ENCODE peak calls at places on chromosomes 2 and 18, in four cellular contexts. R, J, K and I are unnamed samples.
A peak's percentile ranks its signal among the peaks of the same experiment; 100 is the strongest.

GRCh38 chr2:16055848-16056580 is 115.7 kb downstream of the MYCN start:
- DNase-seq in K (no peak), J (no peak), R (no peak), I (no peak)

GRCh38 chr2:139033300-139033699 is 253.1 kb upstream of the NXPH2 start:
- DNase-seq in K (no peak), R (no peak), J (no peak), I (no peak)

GRCh38 chr2:238518127-238518827 is 91.5 kb downstream of the ASB1 start:
- DNase-seq in R (peak; percentile 92), K (no peak), J (no peak), I (no peak)

GRCh38 chr2:138502253-138503086 is 900 bp downstream of the SPOPL start:
- DNase-seq in J (no peak), R (peak; percentile 42), K (no peak), I (no peak)

GRCh38 chr2:99081886-99082285 is 59.6 kb upstream of the C2orf15 start:
- DNase-seq in J (no peak), K (no peak), R (no peak), I (no peak)

GRCh38 chr2:1869987-1870386 is 125.7 kb upstream of the PXDN start:
- DNase-seq in K (no peak), J (no peak), R (no peak), I (no peak)

GRCh38 chr2:189614585-189614984 is 34.0 kb upstream of the SLC40A1 start:
- DNase-seq in J (no peak), R (no peak), K (no peak), I (no peak)

GRCh38 chr2:216838146-216838545 is 21.7 kb downstream of the TNP1 start:
- DNase-seq in K (no peak), J (no peak), R (no peak), I (no peak)

GRCh38 chr18:3998698-3999333 is 456.3 kb downstream of the DLGAP1 start:
- DNase-seq in R (peak; percentile 14), J (peak; percentile 70), K (peak; percentile 23), I (no peak)

GRCh38 chr18:43312891-43313290 is 35.6 kb upstream of the SYT4 start:
- DNase-seq in R (no peak), K (no peak), J (no peak), I (no peak)

DNA sequence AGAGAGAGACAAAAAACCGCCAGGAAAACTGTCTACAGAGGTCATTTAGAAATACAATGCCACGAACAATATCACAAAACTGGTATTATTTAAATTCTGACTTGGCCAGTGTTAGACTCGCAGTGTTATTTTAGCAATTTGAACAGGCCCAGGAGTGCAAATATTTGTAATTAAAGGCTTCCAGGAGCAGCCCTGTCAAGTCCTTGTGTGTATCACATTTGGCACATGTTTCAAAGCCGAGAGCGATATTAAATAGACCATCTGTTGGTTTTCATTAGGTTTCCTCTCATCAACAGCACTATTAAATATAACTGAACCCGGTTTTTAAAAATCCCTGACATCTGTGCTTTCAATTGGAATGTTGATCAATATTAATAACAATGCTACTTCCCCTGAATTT is 656.9 kb downstream of the TSN start:
- DNase-seq in R (no peak), K (no peak), J (no peak), I (no peak)
- TF ChIP-seq MAFK in R (no peak), K (no peak), J (no peak), I (no peak)

DNA sequence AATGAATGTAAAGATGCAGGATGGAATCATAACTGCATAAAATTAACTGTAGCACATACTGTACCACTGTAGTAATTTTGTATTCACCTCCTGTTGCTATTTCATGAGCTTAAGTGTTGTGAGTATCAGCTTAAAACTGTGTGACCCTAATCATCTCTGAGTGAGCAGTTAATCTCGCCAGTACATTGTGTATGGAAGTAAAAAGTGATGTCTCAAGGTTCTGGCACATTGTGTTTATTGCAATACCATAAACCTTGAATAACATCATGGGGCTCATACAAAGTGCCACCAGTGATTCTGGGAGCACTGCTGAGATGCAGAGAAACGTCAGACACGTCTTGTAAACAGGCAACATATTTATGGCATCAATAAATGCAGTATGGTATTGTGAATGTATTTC is 124.5 kb downstream of the PMAIP1 start:
- DNase-seq in R (no peak), J (no peak), K (no peak), I (no peak)
- TF ChIP-seq EP300 in R (no peak), J (no peak), K (no peak), I (no peak)

DNA sequence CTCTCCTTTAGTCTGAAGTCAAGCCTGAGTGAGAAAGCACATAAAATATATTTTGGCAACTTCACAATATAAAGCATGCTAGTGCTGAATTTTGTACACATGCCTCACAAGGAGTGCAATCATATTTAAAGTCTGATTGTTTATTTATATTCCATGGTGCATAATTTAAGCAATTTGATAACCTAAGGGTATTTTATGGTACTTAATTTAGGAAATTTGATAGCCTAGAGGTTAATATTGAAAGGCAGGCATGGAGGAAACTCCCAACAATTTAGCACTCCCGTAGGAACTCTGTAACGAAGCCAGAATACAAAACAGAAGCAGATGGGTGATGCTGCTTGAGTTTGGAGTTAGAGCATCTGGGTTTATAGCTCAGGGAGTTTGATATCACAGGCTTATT is 1199.1 kb upstream of the GYPC start:
- DNase-seq in R (no peak), J (no peak), K (no peak), I (no peak)
- TF ChIP-seq MAFK in R (no peak), J (no peak), K (no peak), I (no peak)

GRCh38 chr2:101001713-101002561 is at the start of gene RPL31:
- DNase-seq in K (peak; percentile 94), J (peak; percentile 98), R (peak; percentile 98), I (peak; percentile 96)
- TF ChIP-seq EP300 in K (no peak), J (no peak), R (peak; percentile 78), I (no peak)

GRCh38 chr18:70334728-70335329 is 46.0 kb downstream of the SOCS6 start:
- DNase-seq in J (peak; percentile 49), R (peak; percentile 94), K (no peak), I (no peak)

GRCh38 chr18:70334264-70334663 is 45.4 kb downstream of the SOCS6 start:
- DNase-seq in J (no peak), K (no peak), R (no peak), I (no peak)

GRCh38 chr18:70332694-70333093 is 43.8 kb downstream of the SOCS6 start:
- DNase-seq in R (peak; percentile 58), K (no peak), J (no peak), I (no peak)

GRCh38 chr18:70333316-70333715 is 44.5 kb downstream of the SOCS6 start:
- DNase-seq in K (no peak), R (no peak), J (no peak), I (no peak)

DNA sequence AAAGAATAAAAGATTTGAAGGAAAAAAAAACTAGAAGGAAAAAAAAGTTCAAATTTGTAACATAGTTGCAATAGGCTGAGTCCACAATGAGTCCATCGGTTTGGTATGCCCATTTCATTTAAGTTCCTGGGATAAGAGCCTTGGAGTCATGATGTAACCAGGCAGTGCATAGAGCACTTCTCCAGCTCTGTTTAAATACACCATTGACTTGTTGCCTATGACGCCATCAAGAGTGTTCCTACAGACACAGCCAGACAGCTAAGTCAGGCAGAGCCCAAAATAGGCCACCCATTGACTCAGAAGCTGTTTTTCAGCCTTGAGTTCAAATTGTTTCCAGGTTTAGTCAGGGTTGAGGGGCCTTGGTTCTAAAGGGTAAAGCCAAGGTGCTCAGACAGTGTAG is 44.9 kb downstream of the SOCS6 start:
- DNase-seq in R (peak; percentile 98), J (peak; percentile 90), K (no peak), I (no peak)
- TF ChIP-seq MAFK in R (no peak), J (no peak), K (no peak), I (no peak)

GRCh38 chr2:169694113-169694893 is at the start of the genes CFAP210 and PHOSPHO2:
- DNase-seq in K (peak; percentile 97), R (peak; percentile 96), J (peak; percentile 96), I (peak; percentile 70)
- TF ChIP-seq EP300 in K (no peak), R (no peak), J (no peak), I (peak; percentile 17)

DNA sequence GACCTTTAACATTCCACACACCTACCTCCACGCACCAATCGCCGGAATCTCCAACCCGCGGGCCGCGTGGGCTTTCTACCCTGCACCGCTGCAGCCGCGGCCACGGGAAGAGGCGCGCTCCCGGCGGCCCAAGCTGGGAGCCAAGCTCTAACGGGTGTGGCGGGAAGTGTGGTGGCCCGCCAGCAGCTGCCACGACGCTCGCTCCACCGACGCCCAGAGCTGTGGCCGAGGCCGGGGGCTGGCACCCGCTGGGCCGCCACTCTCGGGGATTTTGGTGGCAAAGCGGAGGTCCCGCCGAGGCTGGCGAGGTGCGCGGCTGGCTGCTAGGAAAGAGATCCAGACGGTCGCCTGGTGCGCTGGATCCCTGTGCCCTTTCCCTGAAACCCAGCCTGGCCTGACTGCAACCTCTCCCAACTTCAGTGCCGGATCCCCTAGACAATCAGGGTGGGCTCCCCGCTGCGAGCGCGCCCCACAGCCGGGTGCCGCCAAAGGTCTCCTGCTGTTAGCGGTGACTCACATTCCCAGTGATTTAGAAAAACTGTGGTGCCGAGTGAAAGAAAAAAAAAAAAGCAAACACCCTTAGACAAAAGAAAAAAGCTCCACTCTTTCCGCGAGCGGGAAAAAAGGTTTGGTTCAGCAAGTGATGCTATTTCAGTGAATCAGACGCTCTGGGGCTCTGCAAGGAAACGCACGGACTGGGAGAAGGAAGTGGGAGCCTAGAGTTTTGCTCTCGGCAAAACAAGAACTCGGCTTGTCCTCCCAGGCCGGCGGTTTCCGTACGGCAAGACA is 2.9 kb upstream of the BCL2L11 start:
- DNase-seq in K (no peak), J (peak; percentile 67), R (no peak), I (peak; percentile 59)
- TF ChIP-seq MAFK in K (no peak), J (no peak), R (no peak), I (no peak)

GRCh38 chr2:183001948-183002347 is 36.3 kb downstream of the NCKAP1 start:
- DNase-seq in R (no peak), J (no peak), K (no peak), I (no peak)
- TF ChIP-seq EP300 in R (no peak), J (no peak), K (no peak), I (no peak)

DNA sequence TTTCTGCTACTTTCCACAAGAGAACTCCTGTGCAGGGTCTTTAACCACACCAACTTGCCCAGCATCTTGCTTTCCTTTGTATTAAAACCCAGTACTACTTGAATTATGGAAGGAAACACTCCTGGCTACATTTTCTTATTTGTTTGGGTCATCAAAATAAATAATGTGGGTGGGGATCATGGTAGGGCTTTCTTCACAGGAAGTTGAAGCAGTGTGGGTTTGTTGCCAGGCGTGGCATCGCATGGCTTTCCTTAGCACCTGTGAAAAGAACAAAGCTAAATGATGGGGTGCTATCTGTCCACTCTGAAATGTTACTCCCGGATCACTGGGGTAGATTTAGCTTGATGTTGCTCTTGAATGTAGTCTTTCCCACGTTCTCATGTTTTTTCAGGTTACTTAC is 18.7 kb downstream of the ARHGAP25 start:
- DNase-seq in J (no peak), R (no peak), K (no peak), I (no peak)
- TF ChIP-seq MAFK in J (no peak), R (no peak), K (no peak), I (no peak)